ENCODE peak calls at places on chromosome 1, in eight cellular contexts. H, U, X, O, J, T, C and G are unnamed samples.

GRCh38 chr1:59011663-59012062 is 227.8 kb upstream of the JUN start:
- DNase-seq in H (no peak), U (no peak), X (no peak), O (no peak), J (no peak), T (no peak), C (no peak), G (no peak)

GRCh38 chr1:208105756-208106155 is 138.4 kb downstream of the PLXNA2 start:
- DNase-seq in H (no peak), U (no peak), X (no peak), O (no peak), J (no peak), T (peak; percentile 33), C (no peak), G (no peak)

GRCh38 chr1:30818568-30819243 is 61.1 kb upstream of the LAPTM5 start:
- DNase-seq in H (no peak), U (no peak), X (no peak), O (peak; percentile 78), J (no peak), T (no peak), C (no peak), G (no peak)

GRCh38 chr1:213684454-213684853 is 303.3 kb upstream of the PROX1 start:
- DNase-seq in H (no peak), U (no peak), X (no peak), O (no peak), J (no peak), T (no peak), C (no peak), G (no peak)

GRCh38 chr1:22793647-22794046 is 83.0 kb downstream of the EPHB2 start:
- DNase-seq in H (no peak), U (no peak), X (no peak), O (no peak), J (no peak), T (no peak), C (no peak), G (no peak)

GRCh38 chr1:63557365-63557987 is 34.2 kb downstream of the EFCAB7 start:
- DNase-seq in H (no peak), U (no peak), X (no peak), O (peak; percentile 48), J (no peak), T (no peak), C (no peak), G (no peak)

GRCh38 chr1:231639819-231640218 is 13.2 kb downstream of the DISC1 start:
- DNase-seq in H (no peak), U (no peak), X (no peak), O (peak; percentile 40), J (no peak), T (no peak), C (no peak), G (peak; percentile 66)

GRCh38 chr1:184389446-184389845 is 2.6 kb downstream of the C1orf21 start:
- DNase-seq in H (no peak), U (no peak), X (no peak), O (no peak), J (no peak), T (no peak), C (no peak), G (no peak)

GRCh38 chr1:154669464-154670282 is 61.7 kb upstream of the ADAR start:
- DNase-seq in H (peak; percentile 82), U (peak; percentile 17), X (peak; percentile 54), O (peak; percentile 67), J (peak; percentile 79), T (peak; percentile 21), C (peak; percentile 71), G (peak; percentile 78)

GRCh38 chr1:184644771-184645170 is 109.9 kb downstream of the EDEM3 start:
- DNase-seq in H (no peak), U (no peak), X (no peak), O (no peak), J (no peak), T (no peak), C (no peak), G (no peak)

GRCh38 chr1:88140325-88140724 is 543.7 kb upstream of the PKN2 start:
- DNase-seq in H (no peak), U (no peak), X (no peak), O (no peak), J (no peak), T (no peak), C (no peak), G (no peak)

GRCh38 chr1:68344208-68344607 is 105.5 kb downstream of the RPE65 start:
- DNase-seq in H (no peak), U (no peak), X (no peak), O (no peak), J (no peak), T (no peak), C (no peak), G (no peak)

GRCh38 chr1:243391355-243391754 is 135.5 kb downstream of the SDCCAG8 start:
- DNase-seq in H (no peak), U (no peak), X (no peak), O (no peak), J (no peak), T (no peak), C (no peak), G (no peak)

GRCh38 chr1:212692774-212693644 is 6.6 kb downstream of the BATF3 start:
- DNase-seq in H (no peak), U (no peak), X (no peak), O (no peak), J (no peak), T (no peak), C (no peak), G (no peak)

GRCh38 chr1:88697503-88697902 is 13.4 kb downstream of the PKN2 start:
- DNase-seq in H (no peak), U (no peak), X (no peak), O (peak; percentile 48), J (no peak), T (no peak), C (no peak), G (no peak)

GRCh38 chr1:202085682-202086373 is 36.9 kb upstream of the GPR37L1 start:
- DNase-seq in H (peak; percentile 56), U (no peak), X (no peak), O (peak; percentile 31), J (no peak), T (peak; percentile 36), C (no peak), G (no peak)

GRCh38 chr1:213564215-213564659 is 423.5 kb upstream of the PROX1 start:
- DNase-seq in H (no peak), U (no peak), X (no peak), O (no peak), J (no peak), T (no peak), C (no peak), G (no peak)

GRCh38 chr1:87968259-87968955 is 639.7 kb downstream of the LMO4 start:
- DNase-seq in H (no peak), U (no peak), X (peak; percentile 55), O (peak; percentile 82), J (no peak), T (no peak), C (no peak), G (no peak)

GRCh38 chr1:118767971-118768370 is 220.2 kb downstream of the TBX15 start:
- DNase-seq in H (no peak), U (no peak), X (no peak), O (no peak), J (no peak), T (no peak), C (no peak), G (no peak)

GRCh38 chr1:172005856-172006255 is 164.6 kb downstream of the DNM3 start:
- DNase-seq in H (no peak), U (no peak), X (peak; percentile 85), O (peak; percentile 59), J (no peak), T (no peak), C (no peak), G (no peak)

GRCh38 chr1:74266001-74266400 is 30.8 kb downstream of the TNNI3K start:
- DNase-seq in H (no peak), U (no peak), X (no peak), O (no peak), J (no peak), T (no peak), C (no peak), G (no peak)

GRCh38 chr1:93061895-93062792 is 16.9 kb upstream of the MTF2 start:
- DNase-seq in H (peak; percentile 4), U (no peak), X (no peak), O (peak; percentile 48), J (peak; percentile 34), T (no peak), C (no peak), G (no peak)

GRCh38 chr1:154502742-154503111 is 515 bp upstream of the SHE start:
- DNase-seq in H (no peak), U (no peak), X (no peak), O (no peak), J (no peak), T (no peak), C (no peak), G (no peak)

GRCh38 chr1:217561446-217561845 is 69.4 kb downstream of the GPATCH2 start:
- DNase-seq in H (no peak), U (no peak), X (no peak), O (no peak), J (no peak), T (no peak), C (no peak), G (no peak)

GRCh38 chr1:27379564-27380132 is 3.5 kb downstream of the CD164L2 start:
- DNase-seq in H (peak; percentile 27), U (no peak), X (no peak), O (no peak), J (no peak), T (no peak), C (no peak), G (no peak)

GRCh38 chr1:113701429-113701828 is 57.9 kb downstream of the PHTF1 start:
- DNase-seq in H (no peak), U (no peak), X (no peak), O (peak; percentile 8), J (no peak), T (no peak), C (no peak), G (no peak)

GRCh38 chr1:204894031-204894430 is 23.4 kb downstream of the NFASC start:
- DNase-seq in H (no peak), U (no peak), X (no peak), O (no peak), J (no peak), T (no peak), C (no peak), G (no peak)

GRCh38 chr1:53639251-53639721 is 99.7 kb downstream of the GLIS1 start:
- DNase-seq in H (no peak), U (no peak), X (no peak), O (peak; percentile 20), J (no peak), T (no peak), C (no peak), G (no peak)